ENCODE peak calls at places on chromosomes 7 and 10, in ten cellular contexts. L is NCI-H2081, F is NCI-H774, W is GF-D8, X is NCI-H226, P is fibroblast of the conjunctiva, T is neural progenitor cell, S is cardiac fibroblast, H is GM06990, K is NCI-H1105. V is an unnamed sample.

GRCh38 chr10:6678211-6678803 is 98.2 kb upstream of the PRKCQ start:
- DNase-seq in W (no peak), X (no peak), L (no peak), T (peak; percentile 68), P (peak; percentile 12), H (no peak), F (no peak), S (peak; percentile 58), K (no peak), V (no peak)

GRCh38 chr10:104680467-104681401 is 39.6 kb downstream of the SORCS3 start:
- DNase-seq in X (no peak), W (no peak), H (no peak), T (peak; percentile 74), L (no peak), P (no peak), K (no peak), F (peak; percentile 13), S (no peak), V (no peak)

GRCh38 chr7:51446785-51447184 is 130.2 kb upstream of the COBL start:
- DNase-seq in K (no peak), P (no peak), H (no peak), W (no peak), T (no peak), F (no peak), L (no peak), X (no peak), S (no peak), V (no peak)

GRCh38 chr10:67794909-67795460 is 43.0 kb downstream of the DNAJC12 start:
- DNase-seq in P (no peak), X (no peak), S (no peak), W (no peak), K (no peak), F (no peak), H (no peak), L (no peak), T (peak; percentile 57), V (no peak)

GRCh38 chr7:12866237-12866636 is 178.8 kb downstream of the ARL4A start:
- DNase-seq in K (no peak), S (no peak), X (no peak), F (no peak), L (no peak), T (peak; percentile 53), P (no peak), W (no peak), H (no peak), V (no peak)

GRCh38 chr10:122461367-122461728 is at the start of gene HTRA1:
- DNase-seq in H (no peak), X (no peak), T (peak; percentile 89), S (peak; percentile 83), K (no peak), W (no peak), P (peak; percentile 55), F (no peak), L (no peak), V (peak; percentile 47)

GRCh38 chr7:6500691-6501090 is 50.6 kb downstream of the GRID2IP start:
- DNase-seq in X (no peak), L (no peak), S (no peak), H (no peak), T (no peak), P (no peak), W (no peak), K (no peak), F (no peak), V (no peak)

GRCh38 chr7:93890464-93891068 is at the start of gene TFPI2:
- DNase-seq in T (peak; percentile 63), F (no peak), X (peak; percentile 73), S (peak; percentile 90), L (no peak), W (no peak), H (peak; percentile 10), P (no peak), K (no peak), V (peak; percentile 50)

GRCh38 chr10:11757820-11758463 is 15.8 kb downstream of the ECHDC3 start:
- DNase-seq in K (peak; percentile 54), S (peak; percentile 88), F (peak; percentile 60), X (peak; percentile 51), W (peak; percentile 19), P (peak; percentile 71), L (peak; percentile 70), T (peak; percentile 88), H (peak; percentile 70), V (peak; percentile 82)

GRCh38 chr7:69476416-69476815 is 121.9 kb upstream of the AUTS2 start:
- DNase-seq in H (no peak), P (no peak), K (no peak), F (no peak), T (no peak), S (peak; percentile 3), W (no peak), L (no peak), X (no peak), V (no peak)

GRCh38 chr7:28408974-28409715 is 3.2 kb upstream of the CREB5 start:
- DNase-seq in H (peak; percentile 88), L (peak; percentile 65), S (peak; percentile 93), T (peak; percentile 91), F (peak; percentile 81), K (peak; percentile 55), P (peak; percentile 94), W (no peak), X (peak; percentile 98), V (peak; percentile 87)

V was measured in hepatic stellate cell.